ENCODE peak calls at places on chromosomes 3 and 15, in seven cellular contexts. V is stimulated activated CD4-positive, alpha-beta T cell treated with anti-CD3 and anti-CD28 coated beads, Interleukin-4, amount 100 ng/mL, for 24 hours; M is retina; Q is heart right ventricle; J is Peyer's patch; Y is activated CD4-positive, alpha-beta T cell treated with anti-CD3 and anti-CD28 coated beads for 36 hours; T is right cardiac atrium. H is an unnamed sample.

GRCh38 chr3:54198556-54198955 is 76.2 kb downstream of the CACNA2D3 start:
- DNase-seq in V (no peak), M (no peak), Q (no peak), J (no peak), Y (no peak), T (no peak), H (no peak)

GRCh38 chr3:196179380-196180308 is 31.6 kb downstream of the ZDHHC19 start:
- DNase-seq in V (peak), M (peak), Q (no peak), J (peak), Y (peak), T (no peak), H (peak)

GRCh38 chr3:61560452-61561373 is 658 bp upstream of the PTPRG start:
- DNase-seq in V (no peak), M (peak), Q (peak), J (peak), Y (peak), T (peak), H (peak)

GRCh38 chr3:62982795-62983455 is 107.7 kb upstream of the CADPS start:
- DNase-seq in V (no peak), M (no peak), Q (no peak), J (no peak), Y (no peak), T (no peak), H (no peak)

GRCh38 chr3:42476225-42477160 is 25.9 kb upstream of the VIPR1 start:
- DNase-seq in V (no peak), M (no peak), Q (no peak), J (no peak), Y (no peak), T (no peak), H (peak)

GRCh38 chr3:157248590-157249425 is 88.9 kb upstream of the CCNL1 start:
- DNase-seq in V (no peak), M (no peak), Q (peak), J (no peak), Y (no peak), T (peak), H (peak)

GRCh38 chr15:82928711-82929110 is 23.8 kb downstream of the HOMER2 start:
- DNase-seq in V (no peak), M (no peak), Q (no peak), J (no peak), Y (no peak), T (no peak), H (no peak)

GRCh38 chr3:155548194-155548593 is 196.7 kb downstream of the PLCH1 start:
- DNase-seq in V (no peak), M (no peak), Q (no peak), J (no peak), Y (no peak), T (no peak), H (no peak)

H was measured in epithelial cell of prostate.